ENCODE peak calls at places on chromosomes 7 and 10, in four cellular contexts. One of them, this sample, is unnamed.

GRCh38 chr10:59470570-59470969 is 108.2 kb upstream of the FAM13C start:
- DNase-seq in HepG2: no peak
- DNase-seq in A549: no peak
- DNase-seq in GM12878: no peak
- DNase-seq in this sample: no peak

GRCh38 chr10:114709966-114710365 is 51.9 kb upstream of the ABLIM1 start:
- DNase-seq in A549: no peak
- DNase-seq in GM12878: no peak
- DNase-seq in HepG2: no peak
- DNase-seq in this sample: no peak

GRCh38 chr7:76300210-76300731 is 2.2 kb upstream of the HSPB1 start:
- DNase-seq in GM12878: no peak
- DNase-seq in HepG2: peak; percentile 76
- DNase-seq in A549: no peak
- DNase-seq in this sample: no peak

GRCh38 chr10:5317547-5318107 is 47.1 kb upstream of the UCN3 start:
- DNase-seq in HepG2: peak; percentile 19
- DNase-seq in GM12878: no peak
- DNase-seq in A549: peak; percentile 76
- DNase-seq in this sample: peak; percentile 46

GRCh38 chr7:76372984-76373833 is 14.4 kb upstream of the YWHAG start:
- DNase-seq in HepG2: no peak
- DNase-seq in A549: peak; percentile 83
- DNase-seq in GM12878: no peak
- DNase-seq in this sample: peak; percentile 91

GRCh38 chr7:34869016-34869415 is 168.3 kb downstream of the DPY19L1 start:
- DNase-seq in GM12878: no peak
- DNase-seq in A549: no peak
- DNase-seq in HepG2: no peak
- DNase-seq in this sample: no peak

GRCh38 chr7:140435252-140435895 is 31.5 kb downstream of the RAB19 start:
- DNase-seq in GM12878: no peak
- DNase-seq in HepG2: no peak
- DNase-seq in A549: no peak
- DNase-seq in this sample: no peak

GRCh38 chr7:4707980-4708411 is 25.9 kb downstream of the FOXK1 start:
- DNase-seq in GM12878: no peak
- DNase-seq in HepG2: no peak
- DNase-seq in A549: no peak
- DNase-seq in this sample: no peak

GRCh38 chr10:43902842-43903241 is 254.2 kb upstream of the ZNF32 start:
- DNase-seq in HepG2: peak; percentile 75
- DNase-seq in GM12878: no peak
- DNase-seq in A549: no peak
- DNase-seq in this sample: no peak

GRCh38 chr10:61662794-61663259 is at the start of gene CABCOCO1:
- DNase-seq in A549: peak; percentile 72
- DNase-seq in HepG2: no peak
- DNase-seq in GM12878: no peak
- DNase-seq in this sample: no peak

GRCh38 chr10:13829790-13830189 is 243.0 kb downstream of the PRPF18 start:
- DNase-seq in HepG2: no peak
- DNase-seq in A549: no peak
- DNase-seq in GM12878: no peak
- DNase-seq in this sample: no peak

GRCh38 chr10:44822349-44822748 is 88.8 kb upstream of the TMEM72 start:
- DNase-seq in GM12878: no peak
- DNase-seq in HepG2: no peak
- DNase-seq in A549: no peak
- DNase-seq in this sample: no peak

GRCh38 chr10:105351187-105351586 is 710.1 kb downstream of the SORCS3 start:
- DNase-seq in HepG2: no peak
- DNase-seq in A549: no peak
- DNase-seq in GM12878: no peak
- DNase-seq in this sample: no peak

GRCh38 chr10:131792011-131792651 is 108.7 kb upstream of the PPP2R2D start:
- DNase-seq in GM12878: no peak
- DNase-seq in HepG2: no peak
- DNase-seq in A549: no peak
- DNase-seq in this sample: no peak

GRCh38 chr10:13684252-13684791 is 97.6 kb downstream of the PRPF18 start:
- DNase-seq in GM12878: no peak
- DNase-seq in HepG2: no peak
- DNase-seq in A549: no peak
- DNase-seq in this sample: no peak

GRCh38 chr7:79520543-79520942 is 67.1 kb upstream of the MAGI2 start:
- DNase-seq in A549: no peak
- DNase-seq in GM12878: no peak
- DNase-seq in HepG2: no peak
- DNase-seq in this sample: no peak

GRCh38 chr7:774161-775109 is 47.4 kb upstream of the PRKAR1B start:
- DNase-seq in GM12878: no peak
- DNase-seq in HepG2: no peak
- DNase-seq in A549: peak; percentile 52
- DNase-seq in this sample: peak; percentile 47
- TF ChIP-seq POLR2AphosphoS2 in GM12878: no peak
- TF ChIP-seq POLR2AphosphoS2 in HepG2: no peak
- TF ChIP-seq POLR2AphosphoS2 in A549: no peak
- TF ChIP-seq POLR2AphosphoS2 in this sample: no peak

DNA sequence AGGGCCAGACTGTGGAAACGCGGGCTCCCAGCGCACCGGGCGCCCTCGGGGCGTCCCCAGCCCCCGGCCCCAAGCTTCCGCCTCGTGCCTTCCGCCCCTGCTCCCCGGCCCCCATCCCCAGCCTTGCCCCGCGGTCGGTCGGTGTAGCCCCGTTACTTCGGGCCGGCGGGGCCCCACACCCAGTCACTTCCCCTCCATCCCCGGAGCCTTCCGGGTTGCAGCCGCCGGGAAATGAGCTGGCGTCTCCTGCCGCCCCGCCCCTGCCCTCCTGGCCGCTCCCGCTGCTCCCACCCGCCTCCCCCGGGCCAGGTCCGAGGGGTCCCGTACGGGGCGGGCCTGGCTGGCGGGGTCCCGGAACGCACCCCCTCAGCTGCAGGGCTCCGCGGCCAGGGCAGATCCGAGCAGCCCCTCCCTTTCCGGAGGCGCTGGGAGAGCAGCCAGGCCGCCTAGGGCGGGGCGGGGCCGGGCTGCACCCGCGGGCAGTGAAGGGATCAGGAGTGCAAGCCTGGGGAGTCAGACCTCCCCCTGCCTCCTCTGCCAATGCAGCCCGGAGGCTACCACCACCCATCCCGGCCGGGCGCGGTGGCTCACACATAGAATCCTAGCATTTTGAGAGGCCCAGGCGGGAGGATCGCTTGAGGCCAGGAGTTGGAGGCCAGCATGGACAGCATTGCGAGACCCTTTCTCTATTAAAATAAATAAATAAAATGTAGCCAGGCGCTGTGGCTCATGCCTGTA is 709 bp downstream of the ARPC1B start:
- DNase-seq in GM12878: no peak
- DNase-seq in HepG2: peak; percentile 64
- DNase-seq in A549: peak; percentile 84
- DNase-seq in this sample: peak; percentile 81
- TF ChIP-seq JUNB in GM12878: no peak
- TF ChIP-seq JUNB in HepG2: no peak
- TF ChIP-seq JUNB in A549: no peak
- TF ChIP-seq JUNB in this sample: no peak

GRCh38 chr7:51027256-51028127 is 244.8 kb upstream of the GRB10 start:
- DNase-seq in HepG2: no peak
- DNase-seq in A549: no peak
- DNase-seq in GM12878: no peak
- DNase-seq in this sample: no peak

GRCh38 chr7:51029586-51030230 is 247.0 kb upstream of the GRB10 start:
- DNase-seq in A549: no peak
- DNase-seq in HepG2: no peak
- DNase-seq in GM12878: no peak
- DNase-seq in this sample: no peak

GRCh38 chr7:51026341-51026740 is 243.6 kb upstream of the GRB10 start:
- DNase-seq in A549: no peak
- DNase-seq in GM12878: no peak
- DNase-seq in HepG2: no peak
- DNase-seq in this sample: no peak

GRCh38 chr7:51029131-51029530 is 246.4 kb upstream of the GRB10 start:
- DNase-seq in A549: no peak
- DNase-seq in GM12878: no peak
- DNase-seq in HepG2: no peak
- DNase-seq in this sample: no peak

GRCh38 chr7:51028128-51028830 is 245.6 kb upstream of the GRB10 start:
- DNase-seq in HepG2: no peak
- DNase-seq in GM12878: no peak
- DNase-seq in A549: no peak
- DNase-seq in this sample: no peak
- TF ChIP-seq POLR2AphosphoS2 in HepG2: no peak
- TF ChIP-seq POLR2AphosphoS2 in GM12878: no peak
- TF ChIP-seq POLR2AphosphoS2 in A549: no peak
- TF ChIP-seq POLR2AphosphoS2 in this sample: no peak

GRCh38 chr7:98797150-98797549 is 72.7 kb downstream of the TMEM130 start:
- DNase-seq in GM12878: no peak
- DNase-seq in A549: no peak
- DNase-seq in HepG2: no peak
- DNase-seq in this sample: no peak

GRCh38 chr7:98805956-98806838 is 63.6 kb downstream of the TMEM130 start:
- DNase-seq in A549: no peak
- DNase-seq in GM12878: no peak
- DNase-seq in HepG2: no peak
- DNase-seq in this sample: no peak

GRCh38 chr7:98800996-98801395 is 68.8 kb downstream of the TMEM130 start:
- DNase-seq in A549: no peak
- DNase-seq in GM12878: no peak
- DNase-seq in HepG2: no peak
- DNase-seq in this sample: no peak

GRCh38 chr7:98802781-98803110 is 67.1 kb downstream of the TMEM130 start:
- DNase-seq in GM12878: peak; percentile 79
- DNase-seq in A549: no peak
- DNase-seq in HepG2: no peak
- DNase-seq in this sample: no peak

DNA sequence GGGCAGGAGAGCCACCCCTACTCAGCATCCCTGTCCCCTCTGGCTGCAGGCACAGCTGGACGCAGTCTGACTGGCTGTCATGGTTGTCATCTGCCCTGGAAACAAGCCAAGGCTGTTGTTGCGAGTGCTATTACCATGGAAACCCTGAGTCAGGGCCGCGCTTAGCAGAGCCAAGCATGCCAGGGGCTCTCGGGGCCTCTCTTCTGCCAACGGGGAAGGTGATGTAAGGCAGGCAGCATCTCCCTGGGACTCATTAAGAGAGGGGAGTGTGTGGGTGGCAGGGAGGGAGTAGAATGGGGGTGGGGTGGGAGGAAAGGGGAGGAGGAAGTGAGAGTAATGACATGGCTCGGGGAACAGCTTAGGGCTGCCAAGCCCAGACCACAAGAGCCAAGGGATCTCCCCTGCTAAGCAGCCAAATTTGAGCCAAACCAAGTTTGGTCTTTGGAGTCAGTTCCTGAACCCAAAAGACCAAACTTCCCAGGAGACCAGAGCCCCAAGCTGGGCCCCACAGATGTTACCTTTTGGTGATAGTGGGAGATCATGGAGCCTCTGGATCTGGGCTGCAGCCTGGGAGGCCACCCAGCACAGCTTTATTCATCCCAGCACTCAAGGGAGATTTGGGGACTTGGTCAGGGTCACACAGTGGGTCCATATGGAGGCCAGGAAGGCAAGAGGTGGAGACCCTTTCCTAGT is 67.6 kb downstream of the TMEM130 start:
- DNase-seq in GM12878: peak; percentile 92
- DNase-seq in A549: peak; percentile 38
- DNase-seq in HepG2: peak; percentile 14
- DNase-seq in this sample: peak; percentile 81
- TF ChIP-seq JUNB in GM12878: peak; percentile 75
- TF ChIP-seq JUNB in A549: no peak
- TF ChIP-seq JUNB in HepG2: no peak
- TF ChIP-seq JUNB in this sample: no peak

GRCh38 chr7:41912426-41912825 is 209.5 kb upstream of the INHBA start:
- DNase-seq in HepG2: no peak
- DNase-seq in A549: no peak
- DNase-seq in GM12878: no peak
- DNase-seq in this sample: no peak

GRCh38 chr7:41918597-41918996 is 215.7 kb upstream of the INHBA start:
- DNase-seq in A549: no peak
- DNase-seq in GM12878: no peak
- DNase-seq in HepG2: no peak
- DNase-seq in this sample: no peak

GRCh38 chr7:41916450-41916927 is 213.6 kb upstream of the INHBA start:
- DNase-seq in A549: peak; percentile 10
- DNase-seq in GM12878: no peak
- DNase-seq in HepG2: no peak
- DNase-seq in this sample: no peak

GRCh38 chr7:41912851-41913580 is 210.1 kb upstream of the INHBA start:
- DNase-seq in HepG2: no peak
- DNase-seq in GM12878: no peak
- DNase-seq in A549: no peak
- DNase-seq in this sample: no peak

GRCh38 chr7:41915861-41916260 is 213.0 kb upstream of the INHBA start:
- DNase-seq in GM12878: no peak
- DNase-seq in A549: no peak
- DNase-seq in HepG2: no peak
- DNase-seq in this sample: no peak
- TF ChIP-seq POLR2AphosphoS2 in GM12878: no peak
- TF ChIP-seq POLR2AphosphoS2 in A549: no peak
- TF ChIP-seq POLR2AphosphoS2 in HepG2: no peak
- TF ChIP-seq POLR2AphosphoS2 in this sample: no peak

GRCh38 chr10:64576497-64576896 is 1055.3 kb downstream of the REEP3 start:
- DNase-seq in A549: no peak
- DNase-seq in HepG2: no peak
- DNase-seq in GM12878: no peak
- DNase-seq in this sample: no peak
- TF ChIP-seq JUNB in A549: no peak
- TF ChIP-seq JUNB in HepG2: no peak
- TF ChIP-seq JUNB in GM12878: no peak
- TF ChIP-seq JUNB in this sample: no peak